ENCODE peak calls at places on chromosome 12, in nine cellular contexts. One of them, this sample, is unnamed.

GRCh38 chr12:107091381-107091780 is 2.0 kb downstream of the CRY1 start:
- DNase-seq in PC-3: peak
- DNase-seq in ovary: no peak
- DNase-seq in GM12878: no peak
- DNase-seq in CD8-positive, alpha-beta T cell: no peak
- DNase-seq in psoas muscle: no peak
- DNase-seq in B cell: no peak
- DNase-seq in cardiac fibroblast: peak
- DNase-seq in mesothelial cell of epicardium: no peak
- DNase-seq in this sample: no peak

GRCh38 chr12:74846116-74846515 is 308.5 kb downstream of the ATXN7L3B start:
- DNase-seq in PC-3: no peak
- DNase-seq in ovary: no peak
- DNase-seq in GM12878: no peak
- DNase-seq in CD8-positive, alpha-beta T cell: no peak
- DNase-seq in psoas muscle: no peak
- DNase-seq in B cell: no peak
- DNase-seq in cardiac fibroblast: no peak
- DNase-seq in mesothelial cell of epicardium: no peak
- DNase-seq in this sample: no peak

GRCh38 chr12:55720071-55720564 is at the start of gene RDH5:
- DNase-seq in PC-3: peak
- DNase-seq in ovary: no peak
- DNase-seq in GM12878: no peak
- DNase-seq in CD8-positive, alpha-beta T cell: no peak
- DNase-seq in psoas muscle: peak
- DNase-seq in B cell: no peak
- DNase-seq in cardiac fibroblast: peak
- DNase-seq in mesothelial cell of epicardium: no peak
- DNase-seq in this sample: no peak

GRCh38 chr12:77401480-77402105 is 336.2 kb upstream of the E2F7 start:
- DNase-seq in PC-3: no peak
- DNase-seq in ovary: no peak
- DNase-seq in GM12878: no peak
- DNase-seq in CD8-positive, alpha-beta T cell: no peak
- DNase-seq in psoas muscle: no peak
- DNase-seq in B cell: no peak
- DNase-seq in cardiac fibroblast: no peak
- DNase-seq in mesothelial cell of epicardium: no peak
- DNase-seq in this sample: no peak

GRCh38 chr12:128168273-128168672 is 98.7 kb upstream of the TMEM132C start:
- DNase-seq in PC-3: no peak
- DNase-seq in ovary: no peak
- DNase-seq in GM12878: no peak
- DNase-seq in CD8-positive, alpha-beta T cell: no peak
- DNase-seq in psoas muscle: no peak
- DNase-seq in B cell: no peak
- DNase-seq in cardiac fibroblast: no peak
- DNase-seq in mesothelial cell of epicardium: no peak
- DNase-seq in this sample: no peak

GRCh38 chr12:2168808-2169207 is 116.0 kb downstream of the CACNA1C start:
- DNase-seq in PC-3: peak
- DNase-seq in ovary: no peak
- DNase-seq in GM12878: no peak
- DNase-seq in CD8-positive, alpha-beta T cell: no peak
- DNase-seq in psoas muscle: no peak
- DNase-seq in B cell: no peak
- DNase-seq in cardiac fibroblast: peak
- DNase-seq in mesothelial cell of epicardium: no peak
- DNase-seq in this sample: no peak

GRCh38 chr12:66678640-66679268 is at the start of gene GRIP1:
- DNase-seq in PC-3: peak
- DNase-seq in ovary: no peak
- DNase-seq in GM12878: no peak
- DNase-seq in CD8-positive, alpha-beta T cell: no peak
- DNase-seq in psoas muscle: no peak
- DNase-seq in B cell: no peak
- DNase-seq in cardiac fibroblast: no peak
- DNase-seq in mesothelial cell of epicardium: no peak
- DNase-seq in this sample: no peak

GRCh38 chr12:62113366-62114011 is 146.7 kb upstream of the USP15 start:
- DNase-seq in PC-3: no peak
- DNase-seq in ovary: no peak
- DNase-seq in GM12878: no peak
- DNase-seq in CD8-positive, alpha-beta T cell: no peak
- DNase-seq in psoas muscle: no peak
- DNase-seq in B cell: no peak
- DNase-seq in cardiac fibroblast: no peak
- DNase-seq in mesothelial cell of epicardium: no peak
- DNase-seq in this sample: no peak

GRCh38 chr12:57099062-57099714 is 10.3 kb downstream of the NAB2 start:
- DNase-seq in PC-3: peak
- DNase-seq in ovary: peak
- DNase-seq in GM12878: no peak
- DNase-seq in CD8-positive, alpha-beta T cell: no peak
- DNase-seq in psoas muscle: no peak
- DNase-seq in B cell: no peak
- DNase-seq in cardiac fibroblast: no peak
- DNase-seq in mesothelial cell of epicardium: no peak
- DNase-seq in this sample: no peak

GRCh38 chr12:101823891-101824290 is 6.9 kb downstream of the GNPTAB start:
- DNase-seq in PC-3: peak
- DNase-seq in ovary: no peak
- DNase-seq in GM12878: no peak
- DNase-seq in CD8-positive, alpha-beta T cell: peak
- DNase-seq in psoas muscle: peak
- DNase-seq in B cell: peak
- DNase-seq in cardiac fibroblast: no peak
- DNase-seq in mesothelial cell of epicardium: no peak
- DNase-seq in this sample: peak
- TF ChIP-seq CTCF in PC-3: peak
- TF ChIP-seq CTCF in ovary: no peak
- TF ChIP-seq CTCF in GM12878: peak
- TF ChIP-seq CTCF in CD8-positive, alpha-beta T cell: peak
- TF ChIP-seq CTCF in psoas muscle: no peak
- TF ChIP-seq CTCF in B cell: peak
- TF ChIP-seq CTCF in cardiac fibroblast: peak
- TF ChIP-seq CTCF in mesothelial cell of epicardium: peak
- TF ChIP-seq CTCF in this sample: peak

DNA sequence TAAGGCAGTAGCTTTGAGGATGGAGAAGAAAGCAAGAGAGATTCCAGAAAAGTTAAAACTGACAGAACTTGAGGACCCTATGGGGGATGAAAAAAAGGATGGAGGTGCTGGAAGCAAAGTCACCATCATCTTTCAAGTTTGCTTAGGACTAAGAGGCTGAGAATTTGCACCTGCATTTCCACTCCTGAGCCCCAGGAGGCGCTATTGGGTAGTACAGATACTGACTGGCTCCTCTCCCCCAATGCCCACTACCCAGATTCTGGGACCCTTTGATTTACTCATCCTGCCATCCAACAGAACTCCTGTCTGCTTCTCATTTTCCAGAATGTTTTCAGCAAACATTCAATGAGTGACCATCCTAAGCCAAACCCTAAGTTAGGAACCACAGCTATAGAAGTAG is 34.0 kb upstream of the CMKLR1 start:
- DNase-seq in PC-3: peak
- DNase-seq in ovary: no peak
- DNase-seq in GM12878: no peak
- DNase-seq in CD8-positive, alpha-beta T cell: no peak
- DNase-seq in psoas muscle: no peak
- DNase-seq in B cell: no peak
- DNase-seq in cardiac fibroblast: no peak
- DNase-seq in mesothelial cell of epicardium: no peak
- DNase-seq in this sample: no peak
- TF ChIP-seq CTCF in PC-3: peak
- TF ChIP-seq CTCF in ovary: no peak
- TF ChIP-seq CTCF in GM12878: no peak
- TF ChIP-seq CTCF in CD8-positive, alpha-beta T cell: no peak
- TF ChIP-seq CTCF in psoas muscle: no peak
- TF ChIP-seq CTCF in B cell: no peak
- TF ChIP-seq CTCF in cardiac fibroblast: no peak
- TF ChIP-seq CTCF in mesothelial cell of epicardium: peak
- TF ChIP-seq CTCF in this sample: no peak

DNA sequence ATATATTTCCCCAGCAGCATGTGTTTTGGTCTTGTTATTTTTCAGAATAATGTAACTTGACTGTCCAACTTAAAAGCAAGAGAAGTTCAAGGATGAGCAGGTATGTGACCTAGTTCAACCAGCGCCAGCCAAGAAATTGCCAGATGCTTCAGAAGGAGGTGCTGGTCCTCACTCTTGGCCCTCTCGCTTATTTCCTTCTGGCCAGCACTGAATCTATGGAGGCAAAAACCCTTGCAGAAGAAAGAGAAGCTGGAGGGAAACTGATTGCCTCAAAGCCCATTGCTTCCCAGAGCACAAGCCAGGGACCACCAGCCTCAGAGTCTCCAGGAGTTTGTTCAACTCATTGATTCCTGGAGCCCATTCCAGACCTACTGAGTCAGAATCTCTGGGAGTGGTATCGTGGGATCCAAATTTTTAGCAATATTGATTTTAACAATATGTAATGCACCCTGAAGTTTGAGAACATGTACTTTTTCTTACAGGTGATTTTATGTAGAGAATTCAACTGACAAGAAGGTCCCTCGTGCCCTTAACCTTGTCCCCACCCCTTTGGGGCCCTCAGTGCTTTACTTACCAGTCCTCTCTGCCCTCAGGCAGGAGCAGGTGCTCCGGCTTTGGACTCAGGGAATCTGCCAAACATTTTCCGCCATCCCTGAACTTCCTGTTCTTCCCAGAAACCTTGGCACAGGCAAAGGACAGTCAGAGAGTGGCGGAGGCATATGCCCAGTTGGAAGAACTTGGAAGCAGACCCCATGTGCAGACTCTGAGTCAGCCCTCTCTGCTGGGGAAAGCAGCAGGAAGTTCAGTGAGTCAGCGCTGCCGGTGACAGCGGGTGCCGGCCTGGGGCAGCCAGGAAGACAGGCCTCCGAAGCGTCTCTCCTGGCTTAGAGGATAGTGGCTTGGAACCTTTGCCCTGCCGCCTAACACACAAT is 10.3 kb downstream of the BEST3 start:
- DNase-seq in PC-3: peak
- DNase-seq in ovary: peak
- DNase-seq in GM12878: no peak
- DNase-seq in CD8-positive, alpha-beta T cell: peak
- DNase-seq in psoas muscle: peak
- DNase-seq in B cell: no peak
- DNase-seq in cardiac fibroblast: peak
- DNase-seq in mesothelial cell of epicardium: no peak
- DNase-seq in this sample: peak
- TF ChIP-seq CTCF in PC-3: no peak
- TF ChIP-seq CTCF in ovary: no peak
- TF ChIP-seq CTCF in GM12878: no peak
- TF ChIP-seq CTCF in CD8-positive, alpha-beta T cell: no peak
- TF ChIP-seq CTCF in psoas muscle: no peak
- TF ChIP-seq CTCF in B cell: no peak
- TF ChIP-seq CTCF in cardiac fibroblast: no peak
- TF ChIP-seq CTCF in mesothelial cell of epicardium: no peak
- TF ChIP-seq CTCF in this sample: no peak

DNA sequence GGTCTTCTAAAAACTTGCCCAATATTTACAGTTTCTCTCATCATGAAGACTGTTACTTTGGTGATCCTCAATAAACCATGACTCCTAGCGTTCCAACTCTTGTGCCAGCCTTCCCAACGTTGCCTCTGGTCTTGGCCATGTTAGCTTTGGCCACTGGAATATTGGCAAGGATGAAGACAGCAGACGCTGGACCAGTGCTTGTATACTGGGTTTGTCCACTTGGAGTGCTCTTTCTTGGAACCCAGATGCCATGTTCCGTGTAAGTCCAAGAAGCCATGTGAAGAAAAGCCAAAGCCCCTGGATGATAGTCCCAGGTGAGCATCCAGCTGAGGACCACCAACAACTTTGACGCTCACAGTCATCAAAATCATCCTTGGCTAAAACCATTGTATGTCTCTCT is 379.6 kb downstream of the NUAK1 start:
- DNase-seq in PC-3: no peak
- DNase-seq in ovary: no peak
- DNase-seq in GM12878: no peak
- DNase-seq in CD8-positive, alpha-beta T cell: no peak
- DNase-seq in psoas muscle: no peak
- DNase-seq in B cell: no peak
- DNase-seq in cardiac fibroblast: no peak
- DNase-seq in mesothelial cell of epicardium: no peak
- DNase-seq in this sample: no peak
- TF ChIP-seq CTCF in PC-3: peak
- TF ChIP-seq CTCF in ovary: no peak
- TF ChIP-seq CTCF in GM12878: no peak
- TF ChIP-seq CTCF in CD8-positive, alpha-beta T cell: no peak
- TF ChIP-seq CTCF in psoas muscle: no peak
- TF ChIP-seq CTCF in B cell: no peak
- TF ChIP-seq CTCF in cardiac fibroblast: no peak
- TF ChIP-seq CTCF in mesothelial cell of epicardium: no peak
- TF ChIP-seq CTCF in this sample: no peak

GRCh38 chr12:92431146-92431545 is 271.6 kb upstream of the PLEKHG7 start:
- DNase-seq in PC-3: no peak
- DNase-seq in ovary: no peak
- DNase-seq in GM12878: no peak
- DNase-seq in CD8-positive, alpha-beta T cell: peak
- DNase-seq in psoas muscle: no peak
- DNase-seq in B cell: peak
- DNase-seq in cardiac fibroblast: no peak
- DNase-seq in mesothelial cell of epicardium: no peak
- DNase-seq in this sample: no peak
- TF ChIP-seq CTCF in PC-3: no peak
- TF ChIP-seq CTCF in ovary: no peak
- TF ChIP-seq CTCF in GM12878: peak
- TF ChIP-seq CTCF in CD8-positive, alpha-beta T cell: no peak
- TF ChIP-seq CTCF in psoas muscle: no peak
- TF ChIP-seq CTCF in B cell: peak
- TF ChIP-seq CTCF in cardiac fibroblast: no peak
- TF ChIP-seq CTCF in mesothelial cell of epicardium: no peak
- TF ChIP-seq CTCF in this sample: peak

DNA sequence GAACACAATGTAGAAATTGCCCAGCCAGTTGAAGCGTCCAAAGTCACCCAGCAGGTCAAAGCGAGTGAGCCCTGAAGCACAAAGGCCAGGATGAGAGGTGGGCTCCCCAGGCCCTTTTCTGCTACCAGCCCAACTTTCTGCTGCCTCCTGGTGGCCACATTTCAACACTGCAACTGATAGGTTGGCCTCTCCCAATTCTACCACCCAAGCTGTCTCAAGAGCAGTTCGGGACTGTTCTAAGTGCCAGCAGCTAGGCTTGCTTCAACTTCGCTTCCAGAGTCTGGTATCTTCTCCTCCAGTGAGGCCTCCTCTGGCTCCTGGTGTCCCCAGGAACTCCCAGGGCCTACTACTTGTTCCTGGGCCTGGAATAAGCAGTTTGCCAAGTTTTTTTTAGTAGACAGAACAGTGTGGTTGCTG is 3.4 kb upstream of the DHH start:
- DNase-seq in PC-3: peak
- DNase-seq in ovary: peak
- DNase-seq in GM12878: no peak
- DNase-seq in CD8-positive, alpha-beta T cell: peak
- DNase-seq in psoas muscle: peak
- DNase-seq in B cell: peak
- DNase-seq in cardiac fibroblast: peak
- DNase-seq in mesothelial cell of epicardium: no peak
- DNase-seq in this sample: no peak
- TF ChIP-seq CTCF in PC-3: peak
- TF ChIP-seq CTCF in ovary: peak
- TF ChIP-seq CTCF in GM12878: peak
- TF ChIP-seq CTCF in CD8-positive, alpha-beta T cell: peak
- TF ChIP-seq CTCF in psoas muscle: peak
- TF ChIP-seq CTCF in B cell: peak
- TF ChIP-seq CTCF in cardiac fibroblast: peak
- TF ChIP-seq CTCF in mesothelial cell of epicardium: peak
- TF ChIP-seq CTCF in this sample: peak

This sample was measured in GM06990.